ENCODE peak calls at places on chromosome 5, in eight cellular contexts. H is fibroblast of the aortic adventitia, E is Peyer's patch, B is AG10803, O is keratinocyte, T is fibroblast of lung, U is tibial nerve, Q is GM12865. I is an unnamed sample.
A peak's percentile ranks its signal among the peaks of the same experiment; 100 is the strongest.

GRCh38 chr5:31068287-31068686 is 125.2 kb upstream of the CDH6 start:
- DNase-seq in H (no peak), E (no peak), B (no peak), O (no peak), T (no peak), U (no peak), Q (no peak), I (no peak)

GRCh38 chr5:94243612-94244011 is 374.8 kb downstream of the KIAA0825 start:
- DNase-seq in H (peak; percentile 13), E (no peak), B (peak; percentile 84), O (peak; percentile 23), T (no peak), U (no peak), Q (no peak), I (no peak)

GRCh38 chr5:135269828-135270545 is 129.0 kb downstream of the MACROH2A1 start:
- DNase-seq in H (peak; percentile 72), E (no peak), B (peak; percentile 74), O (no peak), T (peak; percentile 67), U (no peak), Q (no peak), I (no peak)

GRCh38 chr5:143229896-143230675 is 173.4 kb downstream of the NR3C1 start:
- DNase-seq in H (peak; percentile 53), E (no peak), B (peak; percentile 87), O (no peak), T (no peak), U (no peak), Q (peak; percentile 94), I (no peak)

GRCh38 chr5:160287378-160288051 is 24.8 kb downstream of the CCNJL start:
- DNase-seq in H (peak; percentile 35), E (no peak), B (no peak), O (no peak), T (no peak), U (no peak), Q (no peak), I (peak; percentile 60)

GRCh38 chr5:56142620-56143431 is 90.3 kb downstream of the ANKRD55 start:
- DNase-seq in H (no peak), E (no peak), B (no peak), O (no peak), T (no peak), U (no peak), Q (peak; percentile 84), I (no peak)

GRCh38 chr5:138391859-138392386 is 39.4 kb downstream of the KDM3B start:
- DNase-seq in H (no peak), E (no peak), B (no peak), O (no peak), T (no peak), U (no peak), Q (no peak), I (no peak)

GRCh38 chr5:141319699-141320098 is 885 bp downstream of the TAF7 start:
- DNase-seq in H (no peak), E (no peak), B (no peak), O (no peak), T (no peak), U (no peak), Q (no peak), I (no peak)

GRCh38 chr5:157994271-157994691 is 135.3 kb upstream of the CLINT1 start:
- DNase-seq in H (no peak), E (no peak), B (no peak), O (no peak), T (no peak), U (no peak), Q (no peak), I (no peak)

GRCh38 chr5:141420855-141421488 is at the start of gene PCDHGA11:
- DNase-seq in H (peak; percentile 84), E (peak; percentile 46), B (peak; percentile 63), O (no peak), T (peak; percentile 75), U (peak; percentile 53), Q (peak; percentile 77), I (no peak)

GRCh38 chr5:66247176-66247960 is 103.3 kb downstream of the SREK1 start:
- DNase-seq in H (peak; percentile 50), E (no peak), B (peak; percentile 86), O (no peak), T (peak; percentile 71), U (no peak), Q (no peak), I (no peak)

GRCh38 chr5:1110260-1110929 is 1.5 kb downstream of the SLC12A7 start:
- DNase-seq in H (no peak), E (no peak), B (no peak), O (no peak), T (no peak), U (no peak), Q (no peak), I (no peak)

GRCh38 chr5:113031557-113031956 is 55.0 kb downstream of the DCP2 start:
- DNase-seq in H (no peak), E (no peak), B (no peak), O (no peak), T (no peak), U (no peak), Q (no peak), I (no peak)

GRCh38 chr5:13480834-13481233 is 463.7 kb downstream of the DNAH5 start:
- DNase-seq in H (no peak), E (no peak), B (no peak), O (no peak), T (no peak), U (no peak), Q (no peak), I (no peak)

GRCh38 chr5:88665750-88666215 is 217.2 kb downstream of the MEF2C start:
- DNase-seq in H (no peak), E (no peak), B (no peak), O (no peak), T (no peak), U (no peak), Q (no peak), I (no peak)

GRCh38 chr5:124655211-124655880 is 91.1 kb downstream of the ZNF608 start:
- DNase-seq in H (peak; percentile 51), E (no peak), B (peak; percentile 70), O (no peak), T (peak; percentile 81), U (no peak), Q (no peak), I (no peak)

GRCh38 chr5:75536694-75537360 is 25.1 kb downstream of the POLK start:
- DNase-seq in H (no peak), E (no peak), B (peak; percentile 49), O (no peak), T (no peak), U (no peak), Q (no peak), I (no peak)

GRCh38 chr5:179261301-179262125 is 83.7 kb downstream of the ADAMTS2 start:
- DNase-seq in H (no peak), E (no peak), B (peak; percentile 48), O (no peak), T (peak; percentile 59), U (no peak), Q (no peak), I (peak; percentile 74)
- TF ChIP-seq CTCF in H (peak; percentile 28), E (no peak), B (peak; percentile 47), O (no peak), T (peak; percentile 53), U (no peak), Q (no peak), I (peak; percentile 39)

GRCh38 chr5:107658528-107658927 is 12.2 kb downstream of the EFNA5 start:
- DNase-seq in H (no peak), E (no peak), B (no peak), O (no peak), T (no peak), U (no peak), Q (no peak), I (no peak)

GRCh38 chr5:107665036-107665435 is 5.7 kb downstream of the EFNA5 start:
- DNase-seq in H (no peak), E (no peak), B (no peak), O (no peak), T (no peak), U (no peak), Q (no peak), I (no peak)

GRCh38 chr5:107661650-107662044 is 9.1 kb downstream of the EFNA5 start:
- DNase-seq in H (no peak), E (no peak), B (no peak), O (no peak), T (no peak), U (no peak), Q (no peak), I (no peak)

GRCh38 chr5:107663697-107664096 is 7.0 kb downstream of the EFNA5 start:
- DNase-seq in H (no peak), E (no peak), B (no peak), O (no peak), T (no peak), U (no peak), Q (no peak), I (no peak)

DNA sequence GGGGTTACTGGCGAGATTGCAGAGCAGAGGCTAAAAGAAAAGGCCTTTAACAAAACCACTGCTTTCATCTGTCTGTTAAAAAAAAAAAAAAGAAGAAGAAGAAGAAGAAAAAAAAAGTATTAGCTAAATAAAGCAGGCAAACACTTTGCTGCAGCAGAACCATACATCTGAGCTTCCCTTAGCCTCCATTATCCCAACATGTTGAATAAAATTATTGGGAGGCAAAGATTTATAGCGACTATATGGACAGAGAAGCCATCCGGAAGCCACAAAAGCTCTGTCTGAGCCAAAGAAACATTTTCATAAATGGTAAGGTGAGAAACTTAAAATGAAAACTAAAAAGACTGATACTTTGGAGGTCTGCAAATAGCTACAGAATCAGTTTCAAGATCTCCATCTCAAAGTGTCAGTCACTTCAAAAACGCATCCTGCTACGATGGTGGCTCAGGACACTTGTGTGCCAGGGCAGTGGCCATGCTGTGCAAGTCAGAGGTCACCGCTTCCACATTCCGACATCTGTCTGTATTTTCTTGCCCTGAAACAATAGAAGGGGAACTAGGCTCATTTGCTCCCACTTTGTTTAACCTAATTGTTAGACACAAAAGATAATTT is 9.6 kb downstream of the EFNA5 start:
- DNase-seq in H (no peak), E (no peak), B (no peak), O (no peak), T (no peak), U (no peak), Q (peak; percentile 87), I (no peak)
- TF ChIP-seq CTCF in H (no peak), E (no peak), B (no peak), O (no peak), T (no peak), U (no peak), Q (no peak), I (no peak)

DNA sequence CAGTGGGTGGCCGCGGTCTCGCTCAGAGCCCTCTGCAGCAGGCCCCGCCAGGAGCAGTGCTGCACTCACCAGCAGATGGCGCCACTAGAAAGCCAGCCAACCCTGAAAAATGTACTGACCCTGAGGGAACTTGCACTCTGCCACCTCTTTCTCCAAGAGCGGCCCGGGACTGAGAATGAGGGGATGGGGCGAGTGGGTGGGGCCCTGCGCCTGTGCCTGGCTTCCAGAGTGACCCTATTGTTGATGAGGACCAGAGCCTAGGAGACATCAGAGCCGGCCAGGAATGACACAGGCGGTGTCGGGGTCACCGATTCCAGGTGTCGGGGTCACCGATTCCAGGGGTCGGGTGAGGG is 2.9 kb upstream of the IL17B start:
- DNase-seq in H (peak; percentile 75), E (peak; percentile 56), B (peak; percentile 67), O (peak; percentile 13), T (peak; percentile 75), U (peak; percentile 82), Q (peak; percentile 67), I (peak; percentile 94)
- TF ChIP-seq CTCF in H (peak; percentile 97), E (peak; percentile 83), B (peak; percentile 93), O (peak; percentile 88), T (peak; percentile 95), U (peak; percentile 81), Q (peak; percentile 95), I (peak; percentile 91)

DNA sequence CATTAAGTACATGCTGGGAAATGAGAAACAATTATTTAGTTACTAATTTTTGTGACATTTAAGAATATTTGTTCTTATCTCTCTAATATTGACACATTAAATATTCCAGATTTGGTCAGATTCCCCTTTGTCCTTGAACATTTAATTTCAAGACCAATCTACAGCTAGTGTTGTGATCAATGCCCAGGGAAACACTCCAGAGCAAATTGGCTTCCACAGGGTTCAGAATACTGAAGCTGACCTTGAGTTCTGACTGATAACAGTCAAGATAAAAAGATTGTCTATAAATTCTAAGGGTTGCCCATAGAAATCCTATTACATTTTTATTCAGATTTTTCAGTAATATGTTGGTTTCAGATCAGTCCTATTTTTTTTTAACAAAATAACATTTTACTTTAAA is 31.3 kb downstream of the ZFYVE16 start:
- DNase-seq in H (no peak), E (no peak), B (no peak), O (no peak), T (no peak), U (no peak), Q (no peak), I (no peak)
- TF ChIP-seq CTCF in H (no peak), E (no peak), B (no peak), O (no peak), T (no peak), U (no peak), Q (no peak), I (no peak)